ENCODE peak calls at places on chromosomes 5 and 9, in six cellular contexts. K is lung; D is naive thymus-derived CD4-positive, alpha-beta T cell; L is A549; U is HFF-Myc; I is SW 1271. W is an unnamed sample.

GRCh38 chr9:27198175-27198574 is 89.2 kb downstream of the TEK start:
- DNase-seq in D (no peak), U (no peak), I (no peak), K (no peak), L (no peak), W (no peak)

GRCh38 chr5:159465604-159466003 is 135.3 kb upstream of the IL12B start:
- DNase-seq in K (peak), D (no peak), U (no peak), L (no peak), I (no peak), W (no peak)

GRCh38 chr5:72451771-72452505 is 55.3 kb downstream of the ZNF366 start:
- DNase-seq in I (no peak), D (no peak), L (peak), K (peak), U (no peak), W (peak)

GRCh38 chr9:126116351-126117157 is 210.1 kb upstream of the MVB12B start:
- DNase-seq in I (no peak), D (no peak), K (peak), L (no peak), U (no peak), W (no peak)

GRCh38 chr9:8895498-8896224 is 1096.1 kb upstream of the DMAC1 start:
- DNase-seq in I (no peak), K (no peak), U (no peak), D (no peak), L (peak), W (no peak)

GRCh38 chr5:9529513-9529912 is 16.4 kb downstream of the SEMA5A start:
- DNase-seq in I (no peak), L (no peak), U (no peak), K (no peak), D (no peak), W (no peak)

GRCh38 chr5:149759986-149760699 is 30.0 kb downstream of the PPARGC1B start:
- DNase-seq in K (no peak), U (no peak), I (no peak), L (no peak), D (no peak), W (no peak)

GRCh38 chr9:131382850-131383729 is 10.8 kb upstream of the PRRC2B start:
- DNase-seq in K (peak), I (no peak), L (peak), U (peak), D (no peak), W (no peak)

GRCh38 chr5:133427121-133427777 is 185.1 kb downstream of the FSTL4 start:
- DNase-seq in U (no peak), L (no peak), D (no peak), K (no peak), I (no peak), W (no peak)

GRCh38 chr9:85332487-85332886 is 409.3 kb downstream of the AGTPBP1 start:
- DNase-seq in D (no peak), K (no peak), I (no peak), L (peak), U (no peak), W (no peak)

GRCh38 chr9:68747043-68747533 is 42.0 kb downstream of the PIP5K1B start:
- DNase-seq in I (no peak), L (no peak), U (no peak), K (no peak), D (no peak), W (no peak)

GRCh38 chr9:87194471-87194870 is 247.2 kb upstream of the GAS1 start:
- DNase-seq in L (no peak), D (no peak), K (no peak), U (peak), I (no peak), W (peak)

GRCh38 chr5:207599-207998 is 10.4 kb downstream of the CCDC127 start:
- DNase-seq in K (no peak), L (no peak), D (no peak), I (no peak), U (no peak), W (no peak)

GRCh38 chr5:155728146-155728856 is 598.7 kb upstream of the SGCD start:
- DNase-seq in U (no peak), K (no peak), D (no peak), L (peak), I (no peak), W (peak)

GRCh38 chr9:36940881-36941280 is 93.2 kb downstream of the PAX5 start:
- DNase-seq in U (no peak), K (no peak), L (no peak), I (no peak), D (no peak), W (no peak)

GRCh38 chr9:93148721-93149120 is 14.7 kb upstream of the NINJ1 start:
- DNase-seq in L (no peak), U (no peak), D (no peak), K (no peak), I (no peak), W (no peak)

GRCh38 chr5:72005676-72006075 is 101.6 kb upstream of the MAP1B start:
- DNase-seq in L (no peak), D (no peak), U (no peak), K (no peak), I (no peak), W (no peak)

GRCh38 chr9:70013598-70014196 is 30.0 kb upstream of the MAMDC2 start:
- DNase-seq in I (no peak), U (peak), L (no peak), D (no peak), K (no peak), W (no peak)

GRCh38 chr9:68974431-68974830 is 39.5 kb downstream of the PRKACG start:
- DNase-seq in U (no peak), D (no peak), K (no peak), I (no peak), L (no peak), W (no peak)

GRCh38 chr9:5651246-5651645 is 22.3 kb downstream of the RIC1 start:
- DNase-seq in L (no peak), I (no peak), U (no peak), K (no peak), D (no peak), W (no peak)

GRCh38 chr5:156326718-156327259 is at the start of gene SGCD:
- DNase-seq in L (peak), D (no peak), I (no peak), K (no peak), U (peak), W (peak)

GRCh38 chr9:127814619-127815511 is 12.2 kb downstream of the FPGS start:
- DNase-seq in D (no peak), L (no peak), U (no peak), I (no peak), K (no peak), W (no peak)

GRCh38 chr5:141680751-141681201 is 1.3 kb downstream of the ARAP3 start:
- DNase-seq in K (no peak), I (no peak), L (no peak), U (no peak), D (no peak), W (no peak)

GRCh38 chr9:130847306-130848217 is 12.5 kb downstream of the ABL1 start:
- DNase-seq in D (no peak), I (peak), U (peak), L (peak), K (peak), W (peak)

GRCh38 chr5:94021246-94021645 is 279.8 kb upstream of the POU5F2 start:
- DNase-seq in I (peak), L (peak), D (no peak), K (no peak), U (peak), W (peak)

GRCh38 chr5:54580997-54581741 is 63.6 kb downstream of the SNX18 start:
- DNase-seq in I (no peak), L (no peak), D (no peak), U (no peak), K (no peak), W (no peak)

GRCh38 chr5:176536132-176536901 is 885 bp downstream of the RNF44 start:
- DNase-seq in K (peak), D (peak), I (no peak), L (peak), U (no peak), W (peak)